ENCODE peak calls at places on chromosomes 13 and 19, in six cellular contexts. One of them, this sample, is unnamed.
A peak's percentile ranks its signal among the peaks of the same experiment; 100 is the strongest.

GRCh38 chr19:49932041-49932451 is 2.7 kb upstream of the NUP62 start:
- DNase-seq in HEK293T: no peak
- DNase-seq in activated T-cell treated with anti-CD3 and anti-CD28 coated beads, Interleukin-2, amount 50 U/mL, for 48 hours: no peak
- DNase-seq in activated B cell treated with CpG ODN at 0.5 μM for 24 hours: no peak
- DNase-seq in putamen: no peak
- DNase-seq in hepatic stellate cell: no peak
- DNase-seq in this sample: no peak

GRCh38 chr19:38142176-38143035 is 81.6 kb downstream of the DPF1 start:
- DNase-seq in HEK293T: peak; percentile 74
- DNase-seq in activated T-cell treated with anti-CD3 and anti-CD28 coated beads, Interleukin-2, amount 50 U/mL, for 48 hours: peak; percentile 73
- DNase-seq in activated B cell treated with CpG ODN at 0.5 μM for 24 hours: peak; percentile 22
- DNase-seq in putamen: peak; percentile 79
- DNase-seq in hepatic stellate cell: peak; percentile 79
- DNase-seq in this sample: no peak

GRCh38 chr13:35887028-35887666 is 244.0 kb downstream of the DCLK1 start:
- DNase-seq in HEK293T: no peak
- DNase-seq in activated T-cell treated with anti-CD3 and anti-CD28 coated beads, Interleukin-2, amount 50 U/mL, for 48 hours: no peak
- DNase-seq in activated B cell treated with CpG ODN at 0.5 μM for 24 hours: no peak
- DNase-seq in putamen: no peak
- DNase-seq in hepatic stellate cell: no peak
- DNase-seq in this sample: no peak

GRCh38 chr19:3054972-3055740 is 7.1 kb downstream of the TLE5 start:
- DNase-seq in HEK293T: no peak
- DNase-seq in activated T-cell treated with anti-CD3 and anti-CD28 coated beads, Interleukin-2, amount 50 U/mL, for 48 hours: no peak
- DNase-seq in activated B cell treated with CpG ODN at 0.5 μM for 24 hours: no peak
- DNase-seq in putamen: peak; percentile 39
- DNase-seq in hepatic stellate cell: no peak
- DNase-seq in this sample: no peak

GRCh38 chr19:51458899-51459592 is 792 bp upstream of the SIGLEC8 start:
- DNase-seq in HEK293T: no peak
- DNase-seq in activated T-cell treated with anti-CD3 and anti-CD28 coated beads, Interleukin-2, amount 50 U/mL, for 48 hours: peak; percentile 9
- DNase-seq in activated B cell treated with CpG ODN at 0.5 μM for 24 hours: no peak
- DNase-seq in putamen: no peak
- DNase-seq in hepatic stellate cell: no peak
- DNase-seq in this sample: no peak

GRCh38 chr13:50599046-50599445 is 244.4 kb downstream of the DLEU7 start:
- DNase-seq in HEK293T: no peak
- DNase-seq in activated T-cell treated with anti-CD3 and anti-CD28 coated beads, Interleukin-2, amount 50 U/mL, for 48 hours: no peak
- DNase-seq in activated B cell treated with CpG ODN at 0.5 μM for 24 hours: no peak
- DNase-seq in putamen: no peak
- DNase-seq in hepatic stellate cell: no peak
- DNase-seq in this sample: no peak

GRCh38 chr19:40374084-40374483 is 15.9 kb downstream of the HIPK4 start:
- DNase-seq in HEK293T: no peak
- DNase-seq in activated T-cell treated with anti-CD3 and anti-CD28 coated beads, Interleukin-2, amount 50 U/mL, for 48 hours: no peak
- DNase-seq in activated B cell treated with CpG ODN at 0.5 μM for 24 hours: no peak
- DNase-seq in putamen: no peak
- DNase-seq in hepatic stellate cell: no peak
- DNase-seq in this sample: no peak

GRCh38 chr13:51781246-51782022 is 22.5 kb downstream of the DHRS12 start:
- DNase-seq in HEK293T: no peak
- DNase-seq in activated T-cell treated with anti-CD3 and anti-CD28 coated beads, Interleukin-2, amount 50 U/mL, for 48 hours: no peak
- DNase-seq in activated B cell treated with CpG ODN at 0.5 μM for 24 hours: no peak
- DNase-seq in putamen: no peak
- DNase-seq in hepatic stellate cell: no peak
- DNase-seq in this sample: no peak

GRCh38 chr13:95156208-95156607 is 145.0 kb downstream of the ABCC4 start:
- DNase-seq in HEK293T: no peak
- DNase-seq in activated T-cell treated with anti-CD3 and anti-CD28 coated beads, Interleukin-2, amount 50 U/mL, for 48 hours: no peak
- DNase-seq in activated B cell treated with CpG ODN at 0.5 μM for 24 hours: no peak
- DNase-seq in putamen: no peak
- DNase-seq in hepatic stellate cell: no peak
- DNase-seq in this sample: no peak

GRCh38 chr19:3976495-3977241 is 5.8 kb upstream of the DAPK3 start:
- DNase-seq in HEK293T: no peak
- DNase-seq in activated T-cell treated with anti-CD3 and anti-CD28 coated beads, Interleukin-2, amount 50 U/mL, for 48 hours: peak; percentile 34
- DNase-seq in activated B cell treated with CpG ODN at 0.5 μM for 24 hours: no peak
- DNase-seq in putamen: no peak
- DNase-seq in hepatic stellate cell: peak; percentile 57
- DNase-seq in this sample: no peak

GRCh38 chr19:8609210-8610040 is 1.1 kb downstream of the ADAMTS10 start:
- DNase-seq in HEK293T: peak; percentile 53
- DNase-seq in activated T-cell treated with anti-CD3 and anti-CD28 coated beads, Interleukin-2, amount 50 U/mL, for 48 hours: peak; percentile 55
- DNase-seq in activated B cell treated with CpG ODN at 0.5 μM for 24 hours: no peak
- DNase-seq in putamen: no peak
- DNase-seq in hepatic stellate cell: peak; percentile 77
- DNase-seq in this sample: no peak

GRCh38 chr13:80312967-80313366 is 28.0 kb downstream of the SPRY2 start:
- DNase-seq in HEK293T: no peak
- DNase-seq in activated T-cell treated with anti-CD3 and anti-CD28 coated beads, Interleukin-2, amount 50 U/mL, for 48 hours: no peak
- DNase-seq in activated B cell treated with CpG ODN at 0.5 μM for 24 hours: no peak
- DNase-seq in putamen: no peak
- DNase-seq in hepatic stellate cell: no peak
- DNase-seq in this sample: no peak

GRCh38 chr13:48411281-48412099 is 1.4 kb downstream of the LPAR6 start:
- DNase-seq in HEK293T: no peak
- DNase-seq in activated T-cell treated with anti-CD3 and anti-CD28 coated beads, Interleukin-2, amount 50 U/mL, for 48 hours: no peak
- DNase-seq in activated B cell treated with CpG ODN at 0.5 μM for 24 hours: no peak
- DNase-seq in putamen: no peak
- DNase-seq in hepatic stellate cell: no peak
- DNase-seq in this sample: no peak

GRCh38 chr19:38852231-38853044 is 2.7 kb upstream of the HNRNPL start:
- DNase-seq in HEK293T: peak; percentile 40
- DNase-seq in activated T-cell treated with anti-CD3 and anti-CD28 coated beads, Interleukin-2, amount 50 U/mL, for 48 hours: peak; percentile 80
- DNase-seq in activated B cell treated with CpG ODN at 0.5 μM for 24 hours: peak; percentile 45
- DNase-seq in putamen: peak; percentile 45
- DNase-seq in hepatic stellate cell: peak; percentile 65
- DNase-seq in this sample: no peak